ENCODE peak calls at places on chromosomes 16 and 17, in ten cellular contexts. M, N, H, W, E, A, G, S, U and I are unnamed samples. For H3K4me1, the result is how much of the 10 kb centered on the place peaks cover.

GRCh38 chr16:85651822-85652430 is 36.8 kb downstream of the GINS2 start:
- DNase-seq in M (no peak), N (no peak), H (no peak), W (peak), E (peak), A (no peak), G (no peak), S (no peak), U (no peak), I (no peak)

GRCh38 chr16:57380671-57381462 is 8.6 kb downstream of the CX3CL1 start:
- DNase-seq in M (no peak), N (no peak), H (no peak), W (no peak), E (peak), A (no peak), G (no peak), S (no peak), U (peak), I (no peak)

GRCh38 chr16:29744541-29745101 is 1.2 kb downstream of the C16orf54 start:
- DNase-seq in M (no peak), N (no peak), H (no peak), W (no peak), E (no peak), A (no peak), G (peak), S (no peak), U (no peak), I (no peak)

GRCh38 chr17:31724026-31724425 is 135.0 kb downstream of the COPRS start:
- DNase-seq in M (no peak), N (no peak), H (no peak), W (no peak), E (no peak), A (no peak), G (no peak), S (no peak), U (peak), I (no peak)

GRCh38 chr17:16948587-16949376 is 23.1 kb downstream of the TNFRSF13B start:
- DNase-seq in M (no peak), N (no peak), H (no peak), W (no peak), E (no peak), A (no peak), G (no peak), S (no peak), U (no peak), I (no peak)

GRCh38 chr17:6069611-6070279 is 434 bp upstream of the WSCD1 start:
- DNase-seq in M (no peak), N (no peak), H (no peak), W (no peak), E (no peak), A (no peak), G (peak), S (peak), U (no peak), I (no peak)

GRCh38 chr16:10868089-10868488 is 8.9 kb upstream of the CIITA start:
- DNase-seq in M (no peak), N (no peak), H (no peak), W (no peak), E (no peak), A (no peak), G (no peak), S (no peak), U (no peak), I (no peak)

GRCh38 chr16:70680495-70681381 is 5.1 kb downstream of the MTSS2 start:
- DNase-seq in M (no peak), N (no peak), H (no peak), W (peak), E (peak), A (no peak), G (no peak), S (no peak), U (no peak), I (no peak)

GRCh38 chr17:57750109-57750845 is 5.2 kb upstream of the CCDC182 start:
- DNase-seq in M (no peak), N (peak), H (no peak), W (no peak), E (no peak), A (no peak), G (no peak), S (no peak), U (no peak), I (no peak)

GRCh38 chr17:15469260-15469659 is 1.8 kb upstream of the CDRT4 start:
- DNase-seq in M (no peak), N (no peak), H (no peak), W (no peak), E (peak), A (no peak), G (no peak), S (no peak), U (peak), I (no peak)

DNA sequence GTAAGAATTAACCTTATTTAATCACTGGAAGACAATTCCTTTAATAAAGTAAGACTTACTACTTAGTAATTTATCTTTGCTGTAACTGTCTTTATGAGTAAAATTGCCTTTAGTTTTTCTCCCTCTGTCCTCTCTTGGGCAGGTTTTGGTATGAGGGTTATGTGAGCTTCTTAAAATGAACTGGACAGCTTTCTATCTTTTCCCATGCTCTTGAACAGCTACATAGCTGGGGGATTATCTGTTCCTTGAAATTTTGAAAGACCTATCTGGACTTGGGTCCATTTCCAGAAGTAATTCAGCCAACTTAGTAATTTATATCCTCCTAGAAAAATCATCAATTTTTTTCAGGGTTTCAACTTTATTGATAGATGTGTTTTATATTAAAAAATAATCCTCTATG is 3.6 kb upstream of the MYH1 start:
- DNase-seq in M (no peak), N (no peak), H (no peak), W (no peak), E (no peak), A (no peak), G (no peak), S (no peak), U (no peak), I (no peak)
- H3K4me1 ChIP-seq in M (under half), N (under half), H (under half), W (under half), E (under half), A (under half), G (under half), S (under half), U (under half), I (under half)

GRCh38 chr16:13919330-13919682 is 648 bp upstream of the ERCC4 start:
- DNase-seq in M (no peak), N (no peak), H (no peak), W (no peak), E (no peak), A (peak), G (peak), S (peak), U (peak), I (no peak)
- H3K4me3 ChIP-seq in M (peak), N (no peak), H (peak), W (peak), E (peak), A (peak), G (peak), S (peak), U (peak), I (peak)

GRCh38 chr16:87365021-87365713 is 18.4 kb downstream of the FBXO31 start:
- DNase-seq in M (peak), N (no peak), H (no peak), W (no peak), E (no peak), A (no peak), G (no peak), S (no peak), U (no peak), I (no peak)
- H3K4me1 ChIP-seq in M (under half), N (under half), H (under half), W (under half), E (half or more), A (under half), G (under half), S (under half), U (under half), I (under half)

GRCh38 chr17:40553694-40554534 is 11.4 kb downstream of the CCR7 start:
- DNase-seq in M (no peak), N (no peak), H (no peak), W (peak), E (peak), A (no peak), G (no peak), S (no peak), U (peak), I (no peak)
- H3K4me3 ChIP-seq in M (peak), N (no peak), H (peak), W (no peak), E (no peak), A (no peak), G (no peak), S (no peak), U (no peak), I (peak)

DNA sequence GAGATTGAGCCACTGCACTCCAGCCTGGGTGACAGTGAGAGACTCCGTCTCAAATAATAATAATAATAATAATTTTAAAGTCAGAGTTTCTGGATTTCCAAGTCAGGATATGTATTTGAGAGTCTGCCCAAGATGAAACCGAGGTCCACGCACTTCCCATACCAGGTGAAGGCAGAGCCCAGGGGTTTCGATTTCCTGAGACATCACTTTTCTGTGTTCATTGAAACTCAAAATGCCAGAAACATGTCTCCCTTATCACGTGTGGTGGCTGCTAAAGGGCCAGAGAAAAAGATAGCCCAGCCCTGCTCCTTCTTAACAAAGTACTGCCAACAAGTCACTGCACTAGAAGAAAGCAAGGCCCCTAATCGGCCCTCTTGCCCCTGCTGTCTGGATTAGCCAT is 9.8 kb upstream of the RNF157 start:
- DNase-seq in M (no peak), N (no peak), H (no peak), W (no peak), E (no peak), A (no peak), G (no peak), S (no peak), U (no peak), I (no peak)
- H3K4me1 ChIP-seq in M (under half), N (under half), H (under half), W (under half), E (half or more), A (under half), G (under half), S (under half), U (under half), I (under half)